ENCODE peak calls at places on chromosomes 5 and 9, in eight cellular contexts. One of them, this sample, is unnamed.

GRCh38 chr9:125674981-125675973 is 31.7 kb downstream of the MAPKAP1 start:
- DNase-seq in DMS53: peak; percentile 58
- DNase-seq in A172: peak; percentile 95
- DNase-seq in kidney glomerular epithelial cell: peak; percentile 97
- DNase-seq in activated gamma-delta T cell: no peak
- DNase-seq in LHCN-M2: peak; percentile 85
- DNase-seq in lower lobe of right lung: no peak
- DNase-seq in natural killer cell treated with Interleukin-12 subunit alpha and Interleukin-12 subunit beta and Interleukin-15 and Interleukin-18, amount 100 ng/mL, for 72 hours: no peak
- DNase-seq in this sample: peak; percentile 25

GRCh38 chr5:178476531-178476930 is 113.7 kb downstream of the COL23A1 start:
- DNase-seq in kidney glomerular epithelial cell: no peak
- DNase-seq in natural killer cell treated with Interleukin-12 subunit alpha and Interleukin-12 subunit beta and Interleukin-15 and Interleukin-18, amount 100 ng/mL, for 72 hours: no peak
- DNase-seq in lower lobe of right lung: no peak
- DNase-seq in LHCN-M2: no peak
- DNase-seq in DMS53: no peak
- DNase-seq in A172: no peak
- DNase-seq in activated gamma-delta T cell: no peak
- DNase-seq in this sample: no peak

GRCh38 chr9:114224247-114224610 is 68.9 kb downstream of the COL27A1 start:
- DNase-seq in DMS53: peak; percentile 74
- DNase-seq in A172: peak; percentile 80
- DNase-seq in LHCN-M2: peak; percentile 87
- DNase-seq in lower lobe of right lung: no peak
- DNase-seq in kidney glomerular epithelial cell: no peak
- DNase-seq in activated gamma-delta T cell: no peak
- DNase-seq in natural killer cell treated with Interleukin-12 subunit alpha and Interleukin-12 subunit beta and Interleukin-15 and Interleukin-18, amount 100 ng/mL, for 72 hours: no peak
- DNase-seq in this sample: no peak

GRCh38 chr5:157342822-157343402 is 77.0 kb downstream of the CYFIP2 start:
- DNase-seq in A172: peak; percentile 36
- DNase-seq in activated gamma-delta T cell: no peak
- DNase-seq in DMS53: peak; percentile 63
- DNase-seq in kidney glomerular epithelial cell: no peak
- DNase-seq in lower lobe of right lung: peak; percentile 55
- DNase-seq in LHCN-M2: no peak
- DNase-seq in natural killer cell treated with Interleukin-12 subunit alpha and Interleukin-12 subunit beta and Interleukin-15 and Interleukin-18, amount 100 ng/mL, for 72 hours: no peak
- DNase-seq in this sample: no peak

GRCh38 chr5:146034605-146035004 is 70.8 kb downstream of the PLAC8L1 start:
- DNase-seq in A172: no peak
- DNase-seq in natural killer cell treated with Interleukin-12 subunit alpha and Interleukin-12 subunit beta and Interleukin-15 and Interleukin-18, amount 100 ng/mL, for 72 hours: no peak
- DNase-seq in lower lobe of right lung: no peak
- DNase-seq in activated gamma-delta T cell: no peak
- DNase-seq in LHCN-M2: no peak
- DNase-seq in DMS53: no peak
- DNase-seq in kidney glomerular epithelial cell: no peak
- DNase-seq in this sample: no peak

GRCh38 chr9:127897194-127897692 is 2.2 kb downstream of the ST6GALNAC6 start:
- DNase-seq in LHCN-M2: peak; percentile 54
- DNase-seq in kidney glomerular epithelial cell: peak; percentile 46
- DNase-seq in A172: no peak
- DNase-seq in DMS53: no peak
- DNase-seq in lower lobe of right lung: peak; percentile 83
- DNase-seq in activated gamma-delta T cell: no peak
- DNase-seq in natural killer cell treated with Interleukin-12 subunit alpha and Interleukin-12 subunit beta and Interleukin-15 and Interleukin-18, amount 100 ng/mL, for 72 hours: peak; percentile 56
- DNase-seq in this sample: no peak

GRCh38 chr9:86938780-86939179 is 8.5 kb downstream of the GAS1 start:
- DNase-seq in DMS53: no peak
- DNase-seq in A172: no peak
- DNase-seq in LHCN-M2: no peak
- DNase-seq in activated gamma-delta T cell: no peak
- DNase-seq in kidney glomerular epithelial cell: no peak
- DNase-seq in natural killer cell treated with Interleukin-12 subunit alpha and Interleukin-12 subunit beta and Interleukin-15 and Interleukin-18, amount 100 ng/mL, for 72 hours: no peak
- DNase-seq in lower lobe of right lung: no peak
- DNase-seq in this sample: no peak

GRCh38 chr5:175728316-175728715 is 70.4 kb downstream of the HRH2 start:
- DNase-seq in kidney glomerular epithelial cell: no peak
- DNase-seq in lower lobe of right lung: no peak
- DNase-seq in activated gamma-delta T cell: no peak
- DNase-seq in natural killer cell treated with Interleukin-12 subunit alpha and Interleukin-12 subunit beta and Interleukin-15 and Interleukin-18, amount 100 ng/mL, for 72 hours: no peak
- DNase-seq in DMS53: no peak
- DNase-seq in LHCN-M2: no peak
- DNase-seq in A172: no peak
- DNase-seq in this sample: no peak

GRCh38 chr5:142013734-142014495 is 1.1 kb upstream of the GNPDA1 start:
- DNase-seq in LHCN-M2: peak; percentile 50
- DNase-seq in DMS53: no peak
- DNase-seq in A172: no peak
- DNase-seq in kidney glomerular epithelial cell: no peak
- DNase-seq in activated gamma-delta T cell: no peak
- DNase-seq in natural killer cell treated with Interleukin-12 subunit alpha and Interleukin-12 subunit beta and Interleukin-15 and Interleukin-18, amount 100 ng/mL, for 72 hours: no peak
- DNase-seq in lower lobe of right lung: no peak
- DNase-seq in this sample: no peak

GRCh38 chr9:113508111-113508749 is 44.7 kb downstream of the RGS3 start:
- DNase-seq in activated gamma-delta T cell: no peak
- DNase-seq in DMS53: peak; percentile 22
- DNase-seq in natural killer cell treated with Interleukin-12 subunit alpha and Interleukin-12 subunit beta and Interleukin-15 and Interleukin-18, amount 100 ng/mL, for 72 hours: no peak
- DNase-seq in A172: peak; percentile 6
- DNase-seq in lower lobe of right lung: no peak
- DNase-seq in LHCN-M2: peak; percentile 92
- DNase-seq in kidney glomerular epithelial cell: peak; percentile 12
- DNase-seq in this sample: no peak

GRCh38 chr9:85569988-85570387 is 171.8 kb downstream of the AGTPBP1 start:
- DNase-seq in kidney glomerular epithelial cell: no peak
- DNase-seq in LHCN-M2: peak; percentile 33
- DNase-seq in natural killer cell treated with Interleukin-12 subunit alpha and Interleukin-12 subunit beta and Interleukin-15 and Interleukin-18, amount 100 ng/mL, for 72 hours: no peak
- DNase-seq in activated gamma-delta T cell: no peak
- DNase-seq in lower lobe of right lung: no peak
- DNase-seq in DMS53: peak; percentile 8
- DNase-seq in A172: peak; percentile 13
- DNase-seq in this sample: no peak

GRCh38 chr5:139566611-139567010 is 5.5 kb downstream of the UBE2D2 start:
- DNase-seq in LHCN-M2: no peak
- DNase-seq in natural killer cell treated with Interleukin-12 subunit alpha and Interleukin-12 subunit beta and Interleukin-15 and Interleukin-18, amount 100 ng/mL, for 72 hours: no peak
- DNase-seq in kidney glomerular epithelial cell: no peak
- DNase-seq in DMS53: no peak
- DNase-seq in lower lobe of right lung: no peak
- DNase-seq in activated gamma-delta T cell: no peak
- DNase-seq in A172: no peak
- DNase-seq in this sample: no peak

GRCh38 chr5:126837907-126838539 is 61.1 kb downstream of the LMNB1 start:
- DNase-seq in kidney glomerular epithelial cell: no peak
- DNase-seq in A172: no peak
- DNase-seq in lower lobe of right lung: no peak
- DNase-seq in activated gamma-delta T cell: no peak
- DNase-seq in DMS53: no peak
- DNase-seq in LHCN-M2: no peak
- DNase-seq in natural killer cell treated with Interleukin-12 subunit alpha and Interleukin-12 subunit beta and Interleukin-15 and Interleukin-18, amount 100 ng/mL, for 72 hours: no peak
- DNase-seq in this sample: no peak

GRCh38 chr5:112957970-112958773 is 18.4 kb upstream of the DCP2 start:
- DNase-seq in LHCN-M2: peak; percentile 96
- DNase-seq in DMS53: peak; percentile 84
- DNase-seq in lower lobe of right lung: peak; percentile 72
- DNase-seq in natural killer cell treated with Interleukin-12 subunit alpha and Interleukin-12 subunit beta and Interleukin-15 and Interleukin-18, amount 100 ng/mL, for 72 hours: no peak
- DNase-seq in A172: peak; percentile 95
- DNase-seq in activated gamma-delta T cell: no peak
- DNase-seq in kidney glomerular epithelial cell: peak; percentile 76
- DNase-seq in this sample: peak; percentile 91

GRCh38 chr5:73230264-73231244 is 57.6 kb downstream of the TMEM174 start:
- DNase-seq in DMS53: no peak
- DNase-seq in kidney glomerular epithelial cell: no peak
- DNase-seq in lower lobe of right lung: no peak
- DNase-seq in activated gamma-delta T cell: no peak
- DNase-seq in LHCN-M2: no peak
- DNase-seq in natural killer cell treated with Interleukin-12 subunit alpha and Interleukin-12 subunit beta and Interleukin-15 and Interleukin-18, amount 100 ng/mL, for 72 hours: no peak
- DNase-seq in A172: no peak
- DNase-seq in this sample: no peak

GRCh38 chr5:13731229-13731628 is 213.3 kb downstream of the DNAH5 start:
- DNase-seq in natural killer cell treated with Interleukin-12 subunit alpha and Interleukin-12 subunit beta and Interleukin-15 and Interleukin-18, amount 100 ng/mL, for 72 hours: no peak
- DNase-seq in A172: no peak
- DNase-seq in lower lobe of right lung: no peak
- DNase-seq in activated gamma-delta T cell: no peak
- DNase-seq in kidney glomerular epithelial cell: no peak
- DNase-seq in DMS53: no peak
- DNase-seq in LHCN-M2: no peak
- DNase-seq in this sample: no peak

GRCh38 chr9:14768561-14769234 is 46.2 kb upstream of the CER1 start:
- DNase-seq in LHCN-M2: peak; percentile 50
- DNase-seq in DMS53: peak; percentile 41
- DNase-seq in A172: peak; percentile 40
- DNase-seq in natural killer cell treated with Interleukin-12 subunit alpha and Interleukin-12 subunit beta and Interleukin-15 and Interleukin-18, amount 100 ng/mL, for 72 hours: no peak
- DNase-seq in kidney glomerular epithelial cell: peak; percentile 82
- DNase-seq in activated gamma-delta T cell: no peak
- DNase-seq in lower lobe of right lung: no peak
- DNase-seq in this sample: peak; percentile 5

GRCh38 chr9:83583151-83584014 is 39.6 kb upstream of the IDNK start:
- DNase-seq in LHCN-M2: peak; percentile 49
- DNase-seq in natural killer cell treated with Interleukin-12 subunit alpha and Interleukin-12 subunit beta and Interleukin-15 and Interleukin-18, amount 100 ng/mL, for 72 hours: no peak
- DNase-seq in kidney glomerular epithelial cell: peak; percentile 27
- DNase-seq in lower lobe of right lung: no peak
- DNase-seq in activated gamma-delta T cell: no peak
- DNase-seq in DMS53: peak; percentile 56
- DNase-seq in A172: peak; percentile 69
- DNase-seq in this sample: no peak

GRCh38 chr5:456351-457194 is 13.6 kb downstream of the EXOC3 start:
- DNase-seq in DMS53: no peak
- DNase-seq in kidney glomerular epithelial cell: no peak
- DNase-seq in LHCN-M2: no peak
- DNase-seq in natural killer cell treated with Interleukin-12 subunit alpha and Interleukin-12 subunit beta and Interleukin-15 and Interleukin-18, amount 100 ng/mL, for 72 hours: no peak
- DNase-seq in activated gamma-delta T cell: no peak
- DNase-seq in A172: no peak
- DNase-seq in lower lobe of right lung: no peak
- DNase-seq in this sample: no peak

GRCh38 chr5:68562308-68562707 is 346.8 kb downstream of the PIK3R1 start:
- DNase-seq in lower lobe of right lung: no peak
- DNase-seq in activated gamma-delta T cell: no peak
- DNase-seq in LHCN-M2: peak; percentile 37
- DNase-seq in DMS53: peak; percentile 31
- DNase-seq in kidney glomerular epithelial cell: no peak
- DNase-seq in A172: no peak
- DNase-seq in natural killer cell treated with Interleukin-12 subunit alpha and Interleukin-12 subunit beta and Interleukin-15 and Interleukin-18, amount 100 ng/mL, for 72 hours: no peak
- DNase-seq in this sample: no peak

GRCh38 chr9:127130661-127131538 is 8.5 kb upstream of the ANGPTL2 start:
- DNase-seq in lower lobe of right lung: peak; percentile 67
- DNase-seq in DMS53: no peak
- DNase-seq in A172: peak; percentile 37
- DNase-seq in natural killer cell treated with Interleukin-12 subunit alpha and Interleukin-12 subunit beta and Interleukin-15 and Interleukin-18, amount 100 ng/mL, for 72 hours: no peak
- DNase-seq in activated gamma-delta T cell: no peak
- DNase-seq in kidney glomerular epithelial cell: no peak
- DNase-seq in LHCN-M2: peak; percentile 98
- DNase-seq in this sample: no peak

GRCh38 chr9:96025995-96026572 is 150.6 kb downstream of the ERCC6L2 start:
- DNase-seq in DMS53: no peak
- DNase-seq in lower lobe of right lung: no peak
- DNase-seq in activated gamma-delta T cell: no peak
- DNase-seq in natural killer cell treated with Interleukin-12 subunit alpha and Interleukin-12 subunit beta and Interleukin-15 and Interleukin-18, amount 100 ng/mL, for 72 hours: no peak
- DNase-seq in kidney glomerular epithelial cell: no peak
- DNase-seq in A172: no peak
- DNase-seq in LHCN-M2: no peak
- DNase-seq in this sample: no peak

GRCh38 chr5:43646997-43647396 is 44.0 kb downstream of the NNT start:
- DNase-seq in activated gamma-delta T cell: no peak
- DNase-seq in kidney glomerular epithelial cell: no peak
- DNase-seq in lower lobe of right lung: no peak
- DNase-seq in LHCN-M2: peak; percentile 38
- DNase-seq in A172: no peak
- DNase-seq in natural killer cell treated with Interleukin-12 subunit alpha and Interleukin-12 subunit beta and Interleukin-15 and Interleukin-18, amount 100 ng/mL, for 72 hours: no peak
- DNase-seq in DMS53: no peak
- DNase-seq in this sample: no peak

GRCh38 chr5:140868721-140869554 is at the start of gene PCDHA11:
- DNase-seq in LHCN-M2: peak; percentile 2
- DNase-seq in natural killer cell treated with Interleukin-12 subunit alpha and Interleukin-12 subunit beta and Interleukin-15 and Interleukin-18, amount 100 ng/mL, for 72 hours: no peak
- DNase-seq in DMS53: peak; percentile 84
- DNase-seq in lower lobe of right lung: no peak
- DNase-seq in activated gamma-delta T cell: no peak
- DNase-seq in A172: no peak
- DNase-seq in kidney glomerular epithelial cell: peak; percentile 18
- DNase-seq in this sample: no peak

GRCh38 chr5:38640012-38640395 is 83.6 kb upstream of the LIFR start:
- DNase-seq in LHCN-M2: no peak
- DNase-seq in DMS53: peak; percentile 19
- DNase-seq in natural killer cell treated with Interleukin-12 subunit alpha and Interleukin-12 subunit beta and Interleukin-15 and Interleukin-18, amount 100 ng/mL, for 72 hours: no peak
- DNase-seq in kidney glomerular epithelial cell: peak; percentile 12
- DNase-seq in activated gamma-delta T cell: no peak
- DNase-seq in A172: no peak
- DNase-seq in lower lobe of right lung: no peak
- DNase-seq in this sample: no peak

GRCh38 chr9:34589656-34590375 is at the start of gene CNTFR:
- DNase-seq in A172: no peak
- DNase-seq in lower lobe of right lung: peak; percentile 46
- DNase-seq in activated gamma-delta T cell: no peak
- DNase-seq in kidney glomerular epithelial cell: no peak
- DNase-seq in LHCN-M2: no peak
- DNase-seq in natural killer cell treated with Interleukin-12 subunit alpha and Interleukin-12 subunit beta and Interleukin-15 and Interleukin-18, amount 100 ng/mL, for 72 hours: no peak
- DNase-seq in DMS53: peak; percentile 51
- DNase-seq in this sample: no peak

GRCh38 chr5:172564187-172564586 is 76.9 kb upstream of the NEURL1B start:
- DNase-seq in LHCN-M2: no peak
- DNase-seq in kidney glomerular epithelial cell: no peak
- DNase-seq in lower lobe of right lung: peak; percentile 59
- DNase-seq in activated gamma-delta T cell: no peak
- DNase-seq in natural killer cell treated with Interleukin-12 subunit alpha and Interleukin-12 subunit beta and Interleukin-15 and Interleukin-18, amount 100 ng/mL, for 72 hours: no peak
- DNase-seq in DMS53: peak; percentile 99
- DNase-seq in A172: no peak
- DNase-seq in this sample: no peak

This sample was measured in amniotic stem cell.